ENCODE peak calls at places on chromosomes 16 and 17, in seven cellular contexts. O, P, F, V, N, M and J are unnamed samples.

GRCh38 chr17:64118452-64118979 is 11.4 kb downstream of the ERN1 start:
- DNase-seq in O (peak), P (no peak), F (peak), V (no peak), N (peak), M (no peak), J (no peak)

GRCh38 chr17:43030137-43030767 is 5.2 kb downstream of the RND2 start:
- DNase-seq in O (no peak), P (no peak), F (no peak), V (no peak), N (no peak), M (no peak), J (no peak)

GRCh38 chr16:66660422-66661209 is 35.9 kb downstream of the CMTM4 start:
- DNase-seq in O (peak), P (peak), F (peak), V (no peak), N (peak), M (peak), J (peak)

GRCh38 chr16:4373909-4374742 is 2.5 kb downstream of the VASN start:
- DNase-seq in O (peak), P (peak), F (peak), V (no peak), N (no peak), M (no peak), J (peak)

GRCh38 chr17:57985675-57985974 is 2.4 kb downstream of the VEZF1 start:
- DNase-seq in O (no peak), P (no peak), F (peak), V (no peak), N (peak), M (no peak), J (no peak)

GRCh38 chr17:47872019-47872650 is 21.2 kb upstream of the SP6 start:
- DNase-seq in O (no peak), P (peak), F (peak), V (no peak), N (no peak), M (no peak), J (no peak)

GRCh38 chr16:71855937-71856662 is 10.3 kb downstream of the ATXN1L start:
- DNase-seq in O (no peak), P (no peak), F (no peak), V (no peak), N (no peak), M (no peak), J (no peak)

GRCh38 chr17:2095536-2095910 is 40.6 kb downstream of the HIC1 start:
- DNase-seq in O (no peak), P (peak), F (no peak), V (no peak), N (no peak), M (no peak), J (no peak)

GRCh38 chr16:82184213-82184612 is 14.2 kb upstream of the MPHOSPH6 start:
- DNase-seq in O (no peak), P (no peak), F (no peak), V (no peak), N (no peak), M (no peak), J (no peak)

GRCh38 chr16:54287758-54288591 is 1.4 kb upstream of the IRX3 start:
- DNase-seq in O (no peak), P (peak), F (no peak), V (no peak), N (no peak), M (no peak), J (no peak)

GRCh38 chr16:3829631-3830536 is 50.6 kb downstream of the CREBBP start:
- DNase-seq in O (no peak), P (no peak), F (no peak), V (no peak), N (no peak), M (no peak), J (no peak)

GRCh38 chr16:85393674-85394510 is 219.2 kb upstream of the GSE1 start:
- DNase-seq in O (no peak), P (peak), F (no peak), V (peak), N (peak), M (no peak), J (peak)

GRCh38 chr17:45224671-45225050 is 3.0 kb downstream of the FMNL1 start:
- DNase-seq in O (no peak), P (no peak), F (no peak), V (no peak), N (no peak), M (no peak), J (no peak)

GRCh38 chr16:11621920-11622651 is 35.4 kb upstream of the LITAF start:
- DNase-seq in O (no peak), P (no peak), F (no peak), V (no peak), N (no peak), M (no peak), J (no peak)